ENCODE peak calls at places on chromosome 5, in eight cellular contexts. A is MCF 10A, Q is AG09309, Z is endothelial cell, P is neural crest cell, C is foreskin fibroblast, L is heart left ventricle, J is AG04450. H is an unnamed sample.

GRCh38 chr5:15233566-15233965 is 266.4 kb upstream of the FBXL7 start:
- DNase-seq in C (no peak), P (no peak), L (no peak), Q (no peak), J (no peak), Z (no peak), A (no peak), H (no peak)

GRCh38 chr5:172886974-172887491 is 53.0 kb downstream of the ERGIC1 start:
- DNase-seq in C (peak), Q (peak), P (no peak), A (peak), L (peak), J (peak), Z (no peak), H (no peak)

GRCh38 chr5:143913008-143913752 is 101.2 kb downstream of the HMHB1 start:
- DNase-seq in P (no peak), Q (peak), J (no peak), A (peak), Z (no peak), L (no peak), C (peak), H (no peak)

GRCh38 chr5:151205411-151205810 is 18.5 kb downstream of the CCDC69 start:
- DNase-seq in P (no peak), Q (no peak), Z (no peak), L (no peak), J (no peak), A (no peak), C (no peak), H (no peak)

GRCh38 chr5:91384671-91385430 is 1.7 kb upstream of the ARRDC3 start:
- DNase-seq in L (peak), P (no peak), Z (peak), J (peak), A (peak), C (peak), Q (peak), H (peak)

GRCh38 chr5:76106149-76106548 is 23.0 kb downstream of the SV2C start:
- DNase-seq in J (no peak), P (no peak), L (no peak), C (no peak), Q (no peak), Z (no peak), A (no peak), H (no peak)

GRCh38 chr5:14153932-14154646 is 10.9 kb downstream of the TRIO start:
- DNase-seq in L (peak), P (no peak), Z (peak), Q (peak), C (peak), J (no peak), A (peak), H (no peak)

GRCh38 chr5:178418031-178418430 is 172.2 kb downstream of the COL23A1 start:
- DNase-seq in Z (no peak), P (no peak), L (no peak), A (no peak), C (no peak), J (no peak), Q (no peak), H (no peak)

GRCh38 chr5:176166427-176166826 is 71.8 kb upstream of the SIMC1 start:
- DNase-seq in A (no peak), P (no peak), Q (no peak), L (no peak), C (no peak), Z (no peak), J (no peak), H (no peak)

GRCh38 chr5:132369471-132370240 is at the start of gene SLC22A5:
- DNase-seq in J (no peak), P (peak), C (peak), Q (no peak), L (peak), A (peak), Z (peak), H (peak)

DNA sequence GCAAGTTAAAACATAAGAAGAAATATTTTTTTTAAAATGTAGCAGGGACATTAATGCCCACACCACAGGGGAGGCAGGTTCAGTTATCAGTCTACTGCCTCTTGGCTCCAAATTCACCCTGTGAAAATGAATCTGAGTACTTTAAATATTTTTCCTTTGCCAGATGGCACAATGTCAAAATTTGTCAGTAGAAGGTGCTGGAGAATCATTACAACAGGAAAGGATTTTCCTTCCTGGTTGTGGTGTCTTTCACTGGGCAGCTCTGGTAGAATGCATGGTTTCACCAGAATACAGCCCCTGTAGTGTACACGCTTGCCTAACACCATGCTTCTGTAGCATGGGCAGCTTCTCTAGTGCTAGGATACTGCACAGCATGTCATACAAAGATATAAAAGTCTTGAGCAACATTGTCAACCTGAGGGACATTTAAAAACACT is 9.7 kb upstream of the SREK1 start:
- DNase-seq in C (no peak), Z (no peak), J (no peak), A (peak), Q (no peak), P (no peak), L (no peak), H (no peak)
- TF ChIP-seq CTCF in C (no peak), Z (no peak), J (no peak), A (no peak), Q (no peak), P (no peak), L (no peak), H (no peak)

GRCh38 chr5:71699751-71700150 is 19.3 kb upstream of the CARTPT start:
- DNase-seq in P (no peak), L (no peak), Q (no peak), Z (no peak), C (no peak), A (no peak), J (no peak), H (no peak)
- TF ChIP-seq CTCF in P (no peak), L (no peak), Q (no peak), Z (no peak), C (no peak), A (no peak), J (no peak), H (no peak)

DNA sequence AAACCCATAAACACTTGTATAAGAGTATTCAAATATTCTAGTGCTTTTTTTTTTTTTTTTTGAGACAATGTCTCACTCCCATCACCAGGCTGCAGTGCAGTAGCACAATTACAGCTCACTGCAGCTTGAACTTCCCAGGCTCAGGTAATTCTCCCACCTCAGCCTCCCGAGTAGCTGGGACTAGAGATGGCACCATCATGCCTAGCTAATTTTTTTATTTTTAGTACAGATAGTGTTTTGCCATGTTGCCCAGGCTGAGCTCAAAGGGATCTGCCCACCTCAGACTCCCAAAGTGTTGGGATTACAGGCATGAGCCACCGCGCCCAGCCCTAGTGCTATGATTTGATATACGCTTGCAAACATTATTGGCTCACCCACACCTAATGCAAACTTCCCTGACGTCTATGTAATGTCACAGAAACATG is 11.8 kb downstream of the IL6ST start:
- DNase-seq in A (peak), C (no peak), Q (no peak), P (no peak), Z (no peak), J (no peak), L (no peak), H (no peak)
- TF ChIP-seq CTCF in A (peak), C (no peak), Q (peak), P (no peak), Z (no peak), J (peak), L (peak), H (peak)

GRCh38 chr5:126499742-126500396 is 76.7 kb downstream of the GRAMD2B start:
- DNase-seq in J (no peak), Z (peak), P (no peak), A (peak), Q (no peak), C (peak), L (no peak), H (peak)
- TF ChIP-seq CTCF in J (peak), Z (peak), P (peak), A (peak), Q (peak), C (peak), L (peak), H (peak)

DNA sequence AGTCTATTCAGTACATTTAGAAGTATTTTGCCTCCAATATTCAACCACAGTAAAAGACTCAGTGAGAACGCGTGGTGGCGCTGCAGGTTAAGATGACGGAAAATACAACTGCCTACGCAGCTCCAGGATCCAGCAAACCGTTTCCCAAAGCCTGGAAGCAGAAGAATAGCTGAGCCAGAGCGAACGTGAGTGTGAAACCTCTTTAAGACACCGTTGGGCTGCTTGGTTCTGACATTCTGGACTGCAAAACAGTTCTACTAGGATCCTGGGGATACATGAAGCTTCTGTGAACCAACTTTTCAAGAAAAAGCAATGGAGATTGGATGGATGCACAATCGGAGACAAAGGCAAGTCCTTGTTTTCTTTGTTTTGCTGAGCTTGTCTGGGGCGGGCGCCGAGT is at the start of gene PCDHB16:
- DNase-seq in J (no peak), C (peak), L (peak), Q (no peak), P (peak), Z (peak), A (peak), H (no peak)
- TF ChIP-seq CTCF in J (peak), C (peak), L (peak), Q (peak), P (peak), Z (peak), A (peak), H (no peak)

GRCh38 chr5:168356171-168356570 is 64.7 kb downstream of the WWC1 start:
- DNase-seq in Z (no peak), L (no peak), A (no peak), Q (no peak), J (no peak), P (no peak), C (no peak), H (no peak)
- TF ChIP-seq CTCF in Z (no peak), L (no peak), A (no peak), Q (no peak), J (no peak), P (no peak), C (no peak), H (no peak)

GRCh38 chr5:81205058-81205457 is 28.1 kb upstream of the CKMT2 start:
- DNase-seq in Q (no peak), L (no peak), P (no peak), J (no peak), Z (no peak), A (no peak), C (no peak), H (no peak)
- TF ChIP-seq CTCF in Q (no peak), L (no peak), P (no peak), J (no peak), Z (no peak), A (no peak), C (no peak), H (no peak)

H was measured in GM13977.